ENCODE peak calls at places on chromosome 9, in five cellular contexts. V is GDM1; S is activated naive CD4-positive, alpha-beta T cell; J is left colon; H is Calu3. X is an unnamed sample.

GRCh38 chr9:109416135-109416706 is 81.9 kb downstream of the PTPN3 start:
- DNase-seq in V (no peak), J (no peak), H (no peak), S (no peak), X (no peak)

GRCh38 chr9:34463098-34463900 is 4.7 kb downstream of the DNAI1 start:
- DNase-seq in S (no peak), V (no peak), H (peak), J (no peak), X (no peak)

GRCh38 chr9:121640076-121640475 is 11.4 kb upstream of the DAB2IP start:
- DNase-seq in S (no peak), H (peak), V (peak), J (peak), X (no peak)

GRCh38 chr9:1977026-1977425 is 38.1 kb upstream of the SMARCA2 start:
- DNase-seq in H (no peak), V (no peak), J (no peak), S (no peak), X (no peak)

GRCh38 chr9:90942555-90942954 is 140.9 kb downstream of the SYK start:
- DNase-seq in S (no peak), V (no peak), J (peak), H (no peak), X (no peak)

GRCh38 chr9:122402403-122403268 is 31.8 kb downstream of the PTGS1 start:
- DNase-seq in J (no peak), V (peak), H (peak), S (no peak), X (no peak)

GRCh38 chr9:134696433-134696832 is 54.8 kb downstream of the COL5A1 start:
- DNase-seq in S (no peak), V (no peak), J (no peak), H (no peak), X (no peak)

GRCh38 chr9:19998153-19998552 is 209.3 kb upstream of the SLC24A2 start:
- DNase-seq in J (no peak), H (no peak), V (peak), S (no peak), X (no peak)

GRCh38 chr9:124239249-124240073 is 18.3 kb upstream of the NEK6 start:
- DNase-seq in V (peak), J (no peak), H (no peak), S (no peak), X (no peak)

GRCh38 chr9:68751556-68751955 is 46.5 kb downstream of the PIP5K1B start:
- DNase-seq in S (no peak), J (no peak), V (no peak), H (no peak), X (no peak)

GRCh38 chr9:133727277-133727875 is 10.8 kb downstream of the SARDH start:
- DNase-seq in S (no peak), V (no peak), H (no peak), J (no peak), X (no peak)

GRCh38 chr9:27365977-27366376 is 69.0 kb upstream of the EQTN start:
- DNase-seq in V (no peak), J (no peak), H (no peak), S (no peak), X (no peak)

GRCh38 chr9:134522976-134523375 is 118.6 kb upstream of the COL5A1 start:
- DNase-seq in V (no peak), J (no peak), S (no peak), H (no peak), X (no peak)

GRCh38 chr9:112605963-112606699 is 111.8 kb downstream of the INIP start:
- DNase-seq in J (no peak), V (no peak), H (no peak), S (no peak), X (no peak)

GRCh38 chr9:3361115-3361514 is 164.7 kb downstream of the RFX3 start:
- DNase-seq in H (no peak), J (no peak), V (no peak), S (no peak), X (no peak)

GRCh38 chr9:105318729-105319513 is 74.5 kb downstream of the SLC44A1 start:
- DNase-seq in H (peak), J (no peak), V (no peak), S (no peak), X (no peak)

GRCh38 chr9:123871781-123872180 is 58.1 kb downstream of the DENND1A start:
- DNase-seq in H (no peak), J (no peak), V (no peak), S (no peak), X (no peak)

GRCh38 chr9:106829666-106830408 is 33.1 kb upstream of the ZNF462 start:
- DNase-seq in H (no peak), S (no peak), V (no peak), J (no peak), X (no peak)